ENCODE peak calls at places on chromosomes 13 and 19, in six cellular contexts. Z is coronary artery, C is brain microvascular endothelial cell, L is Calu3, I is mammary epithelial cell, J is chondrocyte. K is an unnamed sample.

GRCh38 chr13:41546372-41547252 is 89.3 kb downstream of the RGCC start:
- DNase-seq in Z (no peak), C (peak; percentile 81), L (no peak), I (peak; percentile 94), J (no peak), K (no peak)

GRCh38 chr13:73336789-73337188 is 278.0 kb downstream of the KLF5 start:
- DNase-seq in Z (no peak), C (no peak), L (peak; percentile 25), I (peak; percentile 58), J (no peak), K (no peak)

GRCh38 chr19:28949535-28949934 is 263.4 kb downstream of the UQCRFS1 start:
- DNase-seq in Z (no peak), C (no peak), L (no peak), I (no peak), J (no peak), K (no peak)

GRCh38 chr13:96662036-96662435 is 332.2 kb downstream of the OXGR1 start:
- DNase-seq in Z (no peak), C (no peak), L (no peak), I (no peak), J (no peak), K (no peak)

GRCh38 chr19:14318873-14319272 is 62.4 kb upstream of the ADGRE5 start:
- DNase-seq in Z (no peak), C (no peak), L (peak; percentile 23), I (no peak), J (no peak), K (no peak)

GRCh38 chr13:96527497-96527896 is 437.6 kb downstream of the HS6ST3 start:
- DNase-seq in Z (no peak), C (no peak), L (no peak), I (no peak), J (no peak), K (no peak)

GRCh38 chr19:31340059-31341025 is 8.9 kb downstream of the TSHZ3 start:
- DNase-seq in Z (no peak), C (no peak), L (no peak), I (peak; percentile 54), J (no peak), K (no peak)

GRCh38 chr19:41353466-41354342 is at the start of gene TGFB1:
- DNase-seq in Z (peak; percentile 95), C (peak; percentile 78), L (peak; percentile 92), I (peak; percentile 74), J (no peak), K (peak; percentile 92)

GRCh38 chr19:31261019-31261595 is 88.1 kb downstream of the TSHZ3 start:
- DNase-seq in Z (no peak), C (no peak), L (no peak), I (no peak), J (no peak), K (no peak)

GRCh38 chr13:100154835-100155463 is 66.1 kb downstream of the PCCA start:
- DNase-seq in Z (no peak), C (no peak), L (no peak), I (no peak), J (no peak), K (no peak)

GRCh38 chr19:45716314-45717130 is 14.2 kb downstream of the FBXO46 start:
- DNase-seq in Z (no peak), C (no peak), L (peak; percentile 28), I (peak; percentile 50), J (no peak), K (no peak)

GRCh38 chr19:5075603-5076002 is 106.7 kb downstream of the KDM4B start:
- DNase-seq in Z (no peak), C (no peak), L (no peak), I (no peak), J (no peak), K (no peak)

GRCh38 chr19:30406220-30406944 is 34.2 kb downstream of the ZNF536 start:
- DNase-seq in Z (no peak), C (no peak), L (no peak), I (no peak), J (no peak), K (no peak)

GRCh38 chr19:14476663-14477401 is 1.7 kb upstream of the PTGER1 start:
- DNase-seq in Z (no peak), C (peak; percentile 84), L (no peak), I (peak; percentile 71), J (peak; percentile 85), K (no peak)

GRCh38 chr13:97978661-97979450 is 25.4 kb downstream of the IPO5 start:
- DNase-seq in Z (no peak), C (no peak), L (no peak), I (no peak), J (no peak), K (no peak)

GRCh38 chr19:2291185-2291751 is 9.3 kb upstream of the PEAK3 start:
- DNase-seq in Z (no peak), C (no peak), L (peak; percentile 13), I (peak; percentile 29), J (no peak), K (no peak)

GRCh38 chr13:33937373-33938087 is 119.6 kb downstream of the RFC3 start:
- DNase-seq in Z (no peak), C (no peak), L (peak; percentile 53), I (peak; percentile 91), J (no peak), K (no peak)

GRCh38 chr13:39451860-39452301 is 151.1 kb downstream of the LHFPL6 start:
- DNase-seq in Z (no peak), C (peak; percentile 7), L (no peak), I (no peak), J (no peak), K (no peak)

GRCh38 chr19:40805258-40805868 is 6.4 kb downstream of the EGLN2 start:
- DNase-seq in Z (no peak), C (no peak), L (no peak), I (no peak), J (no peak), K (no peak)

GRCh38 chr13:77492982-77493381 is 42.5 kb upstream of the SCEL start:
- DNase-seq in Z (no peak), C (peak; percentile 14), L (peak; percentile 7), I (peak; percentile 16), J (no peak), K (no peak)

GRCh38 chr19:6274756-6275155 is 5.0 kb downstream of the MLLT1 start:
- DNase-seq in Z (no peak), C (no peak), L (no peak), I (no peak), J (no peak), K (no peak)

GRCh38 chr19:16586477-16586871 is 14.3 kb upstream of the SLC35E1 start:
- DNase-seq in Z (no peak), C (no peak), L (no peak), I (no peak), J (no peak), K (no peak)
- TF ChIP-seq CTCF in Z (no peak), C (no peak), L (no peak), I (no peak), J (no peak), K (no peak)

DNA sequence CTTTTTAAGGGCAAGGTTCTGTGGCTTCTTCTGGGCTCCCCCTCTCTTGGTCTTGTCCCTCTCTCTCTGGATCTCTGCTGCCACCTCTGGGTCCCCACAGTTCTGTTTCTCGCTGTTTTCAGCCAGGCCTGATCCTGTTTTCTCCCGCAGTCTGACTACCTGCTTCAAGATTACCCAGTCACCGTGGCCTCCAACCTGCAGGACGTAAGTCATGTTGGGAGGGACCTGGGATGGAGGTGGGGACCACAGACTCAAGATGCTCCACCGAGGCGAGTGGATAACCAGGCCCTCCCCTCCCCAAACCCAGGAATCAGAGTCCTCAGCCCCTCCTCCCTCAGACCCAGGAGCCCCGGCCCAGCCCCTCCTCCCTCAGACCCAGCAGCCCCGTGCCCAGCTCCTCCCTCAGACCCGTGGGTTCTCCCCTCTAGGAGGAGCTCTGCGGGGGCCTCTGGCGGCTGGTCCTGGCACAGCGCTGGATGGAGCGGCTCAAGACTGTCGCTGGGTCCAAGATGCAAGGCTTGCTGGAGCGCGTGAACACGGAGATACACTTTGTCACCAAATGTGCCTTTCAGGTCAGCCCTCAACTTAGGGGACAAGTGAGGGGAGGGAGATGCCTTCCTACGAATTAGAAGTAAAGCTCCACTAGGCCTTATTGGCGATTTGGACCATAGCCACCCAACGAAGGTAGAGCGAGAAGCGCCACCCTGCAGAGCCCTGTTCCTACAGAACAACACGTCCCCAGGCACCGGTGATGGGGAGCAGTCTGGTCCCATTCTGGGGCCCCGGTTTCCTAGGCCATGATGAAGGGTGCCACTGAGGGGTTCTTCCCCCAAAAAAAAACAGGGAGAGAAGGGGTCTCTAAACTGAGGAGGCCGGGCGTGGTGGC is 2.2 kb downstream of the FLT3LG start:
- DNase-seq in Z (no peak), C (no peak), L (no peak), I (no peak), J (no peak), K (no peak)
- TF ChIP-seq CTCF in Z (peak; percentile 25), C (peak; percentile 83), L (no peak), I (peak; percentile 24), J (peak; percentile 75), K (no peak)

DNA sequence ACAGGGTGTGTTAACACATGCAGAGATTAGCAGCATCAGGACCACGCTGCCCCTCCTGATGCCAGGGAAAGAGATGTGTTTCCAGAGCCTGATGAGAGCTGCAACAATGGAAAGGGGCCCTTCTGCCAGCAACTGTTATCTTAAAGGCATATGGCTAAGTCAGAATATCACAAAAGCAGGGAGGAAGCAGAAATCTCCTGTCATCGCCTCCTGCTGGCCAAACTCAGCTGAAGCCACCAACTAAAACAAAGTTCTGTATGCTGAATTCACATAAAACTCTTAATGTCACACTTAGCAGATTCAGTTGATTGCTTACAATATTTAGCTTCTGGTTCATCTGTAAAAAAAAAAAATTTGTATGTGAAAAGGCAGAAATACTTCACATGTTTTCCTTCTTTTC is 178.2 kb downstream of the GPC5 start:
- DNase-seq in Z (no peak), C (no peak), L (no peak), I (no peak), J (no peak), K (no peak)
- TF ChIP-seq CTCF in Z (no peak), C (peak; percentile 50), L (no peak), I (no peak), J (peak; percentile 66), K (no peak)

GRCh38 chr13:49908637-49909036 is 27.5 kb downstream of the SPRYD7 start:
- DNase-seq in Z (no peak), C (no peak), L (no peak), I (no peak), J (no peak), K (no peak)
- TF ChIP-seq CTCF in Z (no peak), C (peak; percentile 5), L (no peak), I (no peak), J (peak; percentile 43), K (no peak)

GRCh38 chr19:33192010-33192409 is 2.1 kb upstream of the LRP3 start:
- DNase-seq in Z (no peak), C (no peak), L (no peak), I (no peak), J (peak; percentile 33), K (no peak)
- TF ChIP-seq CTCF in Z (no peak), C (peak; percentile 58), L (no peak), I (no peak), J (peak; percentile 47), K (no peak)

DNA sequence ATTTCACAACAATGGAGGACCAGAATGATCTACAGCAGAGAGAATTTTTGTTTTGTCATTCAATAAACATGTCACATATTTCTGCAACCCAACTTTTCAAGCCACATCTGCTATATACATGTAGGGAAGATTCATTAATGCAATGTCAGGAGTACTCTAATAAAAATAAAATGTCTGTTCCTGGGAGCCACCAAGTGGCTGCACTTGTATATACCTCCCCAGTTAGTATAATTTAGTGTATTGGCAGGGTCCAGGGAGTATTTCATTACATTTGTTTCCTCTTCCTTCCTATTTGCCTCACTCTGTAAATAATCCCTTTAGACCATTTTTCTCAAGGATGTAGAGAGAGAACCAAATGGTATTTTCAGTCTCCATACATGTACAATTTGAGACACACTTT is 1169.0 kb downstream of the DIAPH3 start:
- DNase-seq in Z (no peak), C (no peak), L (no peak), I (no peak), J (no peak), K (no peak)
- TF ChIP-seq CTCF in Z (no peak), C (peak; percentile 31), L (no peak), I (no peak), J (peak; percentile 67), K (no peak)

K was measured in activated B cell treated with CpG ODN at 0.5 μM for 24 hours.